ENCODE peak calls at places on chromosomes 11 and 22, in four cellular contexts. Z is WTC11, E is K562, U is HepG2. C is an unnamed sample.

GRCh38 chr11:119288219-119288618 is 28.7 kb downstream of the MCAM start:
- DNase-seq in Z (no peak), U (no peak), E (no peak), C (no peak)

GRCh38 chr11:121133046-121133445 is 32.0 kb downstream of the TECTA start:
- DNase-seq in U (no peak), E (no peak), Z (no peak), C (no peak)

GRCh38 chr11:44915621-44916020 is 35.1 kb downstream of the TP53I11 start:
- DNase-seq in Z (no peak), E (no peak), U (no peak), C (no peak)

GRCh38 chr11:129117595-129118350 is 74.4 kb downstream of the ARHGAP32 start:
- DNase-seq in Z (peak), U (peak), E (peak), C (peak)

GRCh38 chr22:39181778-39182177 is 29.3 kb upstream of the CBX7 start:
- DNase-seq in Z (no peak), U (no peak), E (no peak), C (peak)

GRCh38 chr11:78000193-78000592 is 5.7 kb upstream of the INTS4 start:
- DNase-seq in U (peak), Z (peak), E (peak), C (peak)

GRCh38 chr11:128776434-128777284 is 82.8 kb downstream of the FLI1 start:
- DNase-seq in Z (peak), U (no peak), E (peak), C (peak)

GRCh38 chr22:46303347-46303965 is 6.8 kb downstream of the GTSE1 start:
- DNase-seq in Z (no peak), U (no peak), E (no peak), C (no peak)

GRCh38 chr11:86874314-86875056 is 74.1 kb downstream of the PRSS23 start:
- DNase-seq in Z (no peak), U (no peak), E (no peak), C (no peak)

GRCh38 chr11:127683321-127683720 is 682.8 kb upstream of the KIRREL3 start:
- DNase-seq in E (no peak), U (no peak), Z (no peak), C (no peak)

GRCh38 chr11:74397531-74398243 is 546 bp downstream of the PGM2L1 start:
- DNase-seq in U (peak), Z (peak), E (peak), C (peak)
- TF ChIP-seq ELF4 in U (no peak), Z (no peak), E (no peak), C (no peak)

GRCh38 chr11:93497575-93497974 is 45.6 kb downstream of the SMCO4 start:
- DNase-seq in Z (no peak), E (no peak), U (no peak), C (no peak)

GRCh38 chr11:93500759-93501158 is 42.4 kb downstream of the SMCO4 start:
- DNase-seq in E (no peak), U (no peak), Z (no peak), C (no peak)

GRCh38 chr11:93494341-93494740 is 48.9 kb downstream of the SMCO4 start:
- DNase-seq in U (no peak), Z (no peak), E (no peak), C (no peak)

GRCh38 chr11:93501856-93502255 is 41.3 kb downstream of the SMCO4 start:
- DNase-seq in Z (no peak), E (no peak), U (no peak), C (no peak)

DNA sequence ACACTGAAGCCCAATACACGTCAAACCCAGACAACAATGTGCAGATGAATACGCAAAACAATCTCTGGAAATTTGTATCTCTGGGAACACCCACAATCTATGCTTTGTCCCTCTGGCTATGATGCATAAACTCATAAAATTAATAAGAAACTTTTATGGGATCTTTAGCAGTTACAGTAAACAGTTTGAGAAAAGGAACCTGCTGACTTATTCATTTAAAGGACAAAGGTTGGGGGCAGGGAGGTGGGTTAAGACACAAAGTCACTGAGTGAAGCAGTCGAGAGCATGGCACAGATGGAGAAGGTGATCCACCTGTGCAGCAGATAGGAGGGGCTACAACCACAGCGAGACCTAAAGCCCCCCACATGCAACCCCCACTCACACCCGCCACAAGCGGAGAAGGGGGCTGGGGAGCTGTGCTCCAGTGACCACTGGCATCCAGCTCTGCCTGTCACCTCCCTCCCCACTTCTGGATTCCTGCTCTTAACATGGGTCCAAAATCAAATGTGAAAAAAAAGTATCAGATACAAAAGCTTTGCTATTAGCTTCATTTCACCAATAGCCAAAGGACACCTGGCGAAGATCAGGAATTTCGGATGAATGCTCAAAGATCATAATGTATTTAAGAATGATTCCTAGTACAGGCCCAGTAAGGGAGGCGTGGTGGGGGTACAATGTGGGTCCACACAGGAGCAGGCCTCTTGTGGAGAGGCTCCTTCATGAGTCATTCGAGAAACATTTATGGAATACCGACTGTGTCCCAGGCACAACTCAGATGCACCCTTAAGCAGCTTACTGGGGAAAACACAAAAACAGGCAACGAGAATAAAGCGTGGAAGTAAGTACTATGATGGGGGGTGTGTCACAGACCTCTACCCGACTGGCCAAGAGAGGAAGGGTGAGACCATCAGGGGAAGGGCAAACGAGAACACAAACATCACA is 44.8 kb downstream of the SMCO4 start:
- DNase-seq in U (no peak), E (no peak), Z (no peak), C (no peak)
- TF ChIP-seq ELF4 in U (no peak), E (no peak), Z (no peak), C (no peak)

DNA sequence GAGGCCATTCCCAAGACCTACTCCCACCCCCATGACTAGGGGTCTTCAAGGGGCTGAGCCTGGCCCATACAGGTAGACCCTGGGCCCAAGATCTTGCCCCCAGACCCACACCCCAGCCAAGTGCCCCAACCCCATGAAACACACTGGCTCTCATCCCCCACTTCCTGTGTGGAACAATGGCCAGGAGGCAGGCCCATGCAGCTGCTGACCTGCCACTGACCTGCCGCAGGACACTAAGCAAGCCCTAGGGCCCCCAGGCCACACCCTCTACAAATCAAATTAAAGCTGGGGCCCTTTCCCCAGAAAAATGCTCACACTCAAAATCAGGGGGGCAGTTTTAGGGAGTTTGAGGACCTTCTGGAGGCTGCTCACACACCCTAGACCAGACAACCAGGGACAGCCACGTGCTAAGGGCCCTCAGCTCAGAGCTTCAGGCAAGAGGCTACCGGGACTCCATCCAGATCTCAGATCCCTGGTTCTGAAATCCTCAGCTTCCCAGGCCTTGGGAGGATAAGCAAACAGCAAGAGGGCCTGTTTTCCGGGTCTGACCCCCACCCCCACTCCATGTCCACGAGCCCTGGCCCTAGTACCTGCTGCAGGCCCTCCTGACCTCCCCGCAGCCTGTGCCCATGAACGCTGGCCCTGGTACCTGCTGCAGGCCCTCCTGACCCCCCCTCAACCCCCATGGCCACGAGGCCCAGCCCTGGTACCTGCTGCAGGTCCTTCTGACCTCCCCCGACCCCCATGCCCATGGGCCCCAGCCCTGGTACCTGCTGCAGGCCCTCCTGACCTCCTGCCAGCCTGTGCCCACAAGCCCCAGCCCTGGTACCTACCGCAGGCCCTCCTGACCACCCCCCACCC is 10.0 kb downstream of the CARD10 start:
- DNase-seq in U (no peak), E (peak), Z (no peak), C (no peak)
- TF ChIP-seq ELF4 in U (no peak), E (no peak), Z (no peak), C (no peak)

GRCh38 chr11:67120881-67121710 is 2.0 kb downstream of the KDM2A start:
- DNase-seq in Z (no peak), U (no peak), E (no peak), C (no peak)
- TF ChIP-seq ELF4 in Z (no peak), U (no peak), E (no peak), C (no peak)